ENCODE peak calls at places on chromosomes 12 and 14, in five cellular contexts. Y is natural killer cell; J is psoas muscle; D is stimulated activated naive CD8-positive, alpha-beta T cell treated with anti-CD3 and anti-CD28 coated beads, Interleukin-15, Interleukin-2, amounts not matched to agents 100 U/mL and 50 U/mL, for 24 hours; P is effector memory CD8-positive, alpha-beta T cell. H is an unnamed sample.
A peak's percentile ranks its signal among the peaks of the same experiment; 100 is the strongest.

GRCh38 chr12:103688659-103689058 is 101.6 kb downstream of the STAB2 start:
- ATAC-seq in D (no peak), J (no peak), P (no peak), Y (no peak), H (no peak)

GRCh38 chr14:36315159-36315853 is 5.1 kb downstream of the MBIP start:
- ATAC-seq in P (no peak), Y (no peak), J (no peak), D (peak; percentile 84), H (peak; percentile 78)

GRCh38 chr12:109436181-109436546 is 40.9 kb downstream of the KCTD10 start:
- ATAC-seq in D (no peak), Y (no peak), J (no peak), P (no peak), H (no peak)

GRCh38 chr12:26123482-26123980 is 1.3 kb downstream of the BHLHE41 start:
- ATAC-seq in Y (no peak), P (no peak), D (no peak), J (no peak), H (no peak)

GRCh38 chr12:68636268-68636667 is 25.6 kb downstream of the RAP1B start:
- ATAC-seq in D (no peak), J (no peak), Y (peak; percentile 55), P (peak; percentile 17), H (no peak)

GRCh38 chr12:95700316-95700785 is 90.2 kb downstream of the NTN4 start:
- ATAC-seq in P (no peak), Y (no peak), J (no peak), D (peak; percentile 36), H (no peak)

GRCh38 chr12:12333980-12334709 is 15.9 kb downstream of the MANSC1 start:
- ATAC-seq in J (peak; percentile 60), P (peak; percentile 98), Y (peak; percentile 87), D (peak; percentile 66), H (peak; percentile 66)

GRCh38 chr12:11482955-11483354 is 87.6 kb upstream of the PRB2 start:
- ATAC-seq in Y (no peak), J (no peak), P (no peak), D (no peak), H (no peak)

GRCh38 chr12:15180325-15180724 is 40.9 kb downstream of the RERG start:
- ATAC-seq in D (no peak), J (no peak), Y (no peak), P (no peak), H (no peak)

GRCh38 chr14:100063314-100063941 is 1.8 kb upstream of the EVL start:
- ATAC-seq in Y (no peak), J (no peak), P (no peak), D (peak; percentile 16), H (peak; percentile 14)

GRCh38 chr12:122137229-122137628 is 36.8 kb downstream of the IL31 start:
- ATAC-seq in J (no peak), Y (no peak), D (peak; percentile 34), P (peak; percentile 31), H (no peak)

GRCh38 chr12:115698257-115698656 is 579.2 kb downstream of the MED13L start:
- ATAC-seq in Y (no peak), D (no peak), J (no peak), P (no peak), H (no peak)

GRCh38 chr14:41901089-41901488 is 294.4 kb downstream of the LRFN5 start:
- ATAC-seq in D (no peak), J (no peak), Y (no peak), P (no peak), H (no peak)

GRCh38 chr14:21860172-21860571 is 186.6 kb upstream of the OR4E1 start:
- ATAC-seq in J (no peak), Y (peak; percentile 63), D (peak; percentile 40), P (peak; percentile 36), H (no peak)

GRCh38 chr12:120539303-120539702 is 5.1 kb downstream of the RNF10 start:
- ATAC-seq in J (peak; percentile 80), P (no peak), Y (no peak), D (no peak), H (peak; percentile 69)

GRCh38 chr14:104724981-104725771 is 1.1 kb downstream of the ADSS1 start:
- ATAC-seq in J (peak; percentile 55), D (no peak), P (no peak), Y (no peak), H (no peak)

GRCh38 chr12:102484017-102484731 is 3.8 kb upstream of the IGF1 start:
- ATAC-seq in P (peak; percentile 60), Y (peak; percentile 63), J (peak; percentile 60), D (peak; percentile 84), H (peak; percentile 82)

GRCh38 chr14:100246136-100246535 is 7.2 kb downstream of the YY1 start:
- ATAC-seq in Y (no peak), P (peak; percentile 11), D (no peak), J (no peak), H (no peak)

GRCh38 chr12:95411466-95411865 is 62.5 kb upstream of the METAP2 start:
- ATAC-seq in D (no peak), P (no peak), Y (no peak), J (no peak), H (no peak)

GRCh38 chr12:93434305-93434704 is 7.4 kb downstream of the UBE2N start:
- ATAC-seq in D (no peak), P (no peak), Y (no peak), J (peak; percentile 67), H (no peak)

GRCh38 chr12:116172224-116172849 is 105.2 kb downstream of the MED13L start:
- ATAC-seq in D (peak; percentile 100), P (peak; percentile 78), Y (peak; percentile 86), J (peak; percentile 40), H (peak; percentile 100)

GRCh38 chr14:24280797-24281460 is 9.5 kb upstream of the RABGGTA start:
- ATAC-seq in J (no peak), P (no peak), D (no peak), Y (no peak), H (no peak)

GRCh38 chr14:37133284-37133913 is 39.0 kb downstream of the SLC25A21 start:
- ATAC-seq in Y (no peak), J (no peak), D (no peak), P (no peak), H (no peak)

GRCh38 chr12:112705037-112705632 is 86.4 kb upstream of the RPH3A start:
- ATAC-seq in Y (no peak), P (no peak), D (no peak), J (no peak), H (no peak)

GRCh38 chr12:105201389-105201788 is 34.6 kb downstream of the APPL2 start:
- ATAC-seq in Y (no peak), P (no peak), D (no peak), J (no peak), H (no peak)

GRCh38 chr12:30117483-30117882 is 333.7 kb upstream of the TMTC1 start:
- ATAC-seq in J (no peak), P (no peak), D (no peak), Y (no peak), H (no peak)

GRCh38 chr12:98645572-98646067 is 530 bp downstream of the APAF1 start:
- ATAC-seq in J (peak; percentile 32), Y (no peak), D (no peak), P (no peak), H (no peak)

GRCh38 chr14:61290686-61291085 is 9.5 kb upstream of the TMEM30B start:
- ATAC-seq in D (no peak), P (no peak), J (no peak), Y (no peak), H (no peak)

GRCh38 chr12:4164591-4165558 is 108.7 kb upstream of the CCND2 start:
- ATAC-seq in D (peak; percentile 88), J (peak; percentile 21), Y (peak; percentile 82), P (peak; percentile 97), H (peak; percentile 81)

GRCh38 chr12:3944620-3945019 is 71.4 kb upstream of the PARP11 start:
- ATAC-seq in J (no peak), D (no peak), P (no peak), Y (no peak), H (no peak)

GRCh38 chr14:75147423-75148071 is 20.7 kb upstream of the NEK9 start:
- ATAC-seq in J (peak; percentile 72), P (peak; percentile 62), D (peak; percentile 57), Y (peak; percentile 96), H (no peak)

GRCh38 chr14:51394391-51394790 is 154.3 kb downstream of the TMX1 start:
- ATAC-seq in Y (no peak), J (no peak), P (no peak), D (no peak), H (no peak)

GRCh38 chr12:30796508-30796780 is 41.7 kb upstream of the CAPRIN2 start:
- ATAC-seq in J (peak; percentile 83), Y (peak; percentile 24), P (peak; percentile 29), D (peak; percentile 2), H (peak; percentile 14)

GRCh38 chr14:32342151-32342853 is 13.2 kb downstream of the AKAP6 start:
- ATAC-seq in D (no peak), P (no peak), Y (no peak), J (no peak), H (no peak)

GRCh38 chr14:100165376-100165775 is 5.9 kb upstream of the DEGS2 start:
- ATAC-seq in J (no peak), P (peak; percentile 53), D (no peak), Y (no peak), H (no peak)

GRCh38 chr14:95318870-95319311 is 817 bp downstream of the CLMN start:
- ATAC-seq in Y (no peak), J (no peak), P (no peak), D (no peak), H (no peak)

GRCh38 chr14:32203928-32204357 is 874 bp upstream of the RNU6-8 start:
- ATAC-seq in D (no peak), P (no peak), Y (no peak), J (peak; percentile 42), H (no peak)

H was measured in activated CD4-positive, CD25-positive, alpha-beta regulatory T cell treated with anti-CD3 and anti-CD28 coated beads, Interleukin-2, amount 50 U/mL, for 24 hours.